ENCODE peak calls at places on chromosome 3, in four cellular contexts. H is WTC11, Y is IMR-90, Z is SK-N-SH. N is an unnamed sample.

GRCh38 chr3:127159547-127159946 is 33.4 kb upstream of the PRR23E start:
- DNase-seq in H (peak), Z (no peak), Y (no peak), N (no peak)

GRCh38 chr3:195143221-195143620 is 127.7 kb downstream of the XXYLT1 start:
- DNase-seq in Y (no peak), Z (no peak), H (no peak), N (no peak)

GRCh38 chr3:45143673-45144670 is 2.2 kb downstream of the CDCP1 start:
- DNase-seq in Z (no peak), Y (no peak), H (no peak), N (no peak)

GRCh38 chr3:138875754-138876664 is 41.3 kb upstream of the PIK3CB start:
- DNase-seq in Z (no peak), Y (no peak), H (no peak), N (no peak)

GRCh38 chr3:45166283-45166879 is 20.2 kb upstream of the CDCP1 start:
- DNase-seq in H (no peak), Z (peak), Y (no peak), N (no peak)

GRCh38 chr3:13025090-13025489 is 48.1 kb downstream of the IQSEC1 start:
- DNase-seq in Z (no peak), H (no peak), Y (peak), N (peak)

GRCh38 chr3:45773044-45773443 is 23.3 kb downstream of the SLC6A20 start:
- DNase-seq in Y (no peak), H (no peak), Z (no peak), N (no peak)

GRCh38 chr3:187040637-187041361 is 98.5 kb downstream of the RPL39L start:
- DNase-seq in Z (no peak), H (no peak), Y (peak), N (no peak)

GRCh38 chr3:191314109-191314728 is 15.0 kb upstream of the CCDC50 start:
- DNase-seq in Z (no peak), Y (no peak), H (no peak), N (no peak)

GRCh38 chr3:52783211-52783555 is 5.8 kb downstream of the ITIH1 start:
- DNase-seq in Y (no peak), Z (no peak), H (peak), N (no peak)

GRCh38 chr3:132616780-132617179 is 19.7 kb downstream of the ACKR4 start:
- DNase-seq in Y (no peak), Z (no peak), H (no peak), N (no peak)

GRCh38 chr3:87856126-87856525 is 202.7 kb downstream of the CGGBP1 start:
- DNase-seq in Y (no peak), Z (no peak), H (no peak), N (peak)

GRCh38 chr3:39349080-39349479 is 19.6 kb downstream of the CCR8 start:
- DNase-seq in Z (no peak), H (no peak), Y (no peak), N (no peak)

GRCh38 chr3:127206154-127206553 is 13.2 kb downstream of the PRR23E start:
- DNase-seq in Y (no peak), Z (no peak), H (no peak), N (no peak)

GRCh38 chr3:195549931-195550519 is 6.9 kb upstream of the PPP1R2 start:
- DNase-seq in Y (no peak), Z (no peak), H (no peak), N (no peak)

GRCh38 chr3:24167468-24167867 is 222.4 kb downstream of the NR1D2 start:
- DNase-seq in H (no peak), Y (no peak), Z (no peak), N (no peak)
- TF ChIP-seq USF2 in H (no peak), Y (no peak), Z (no peak), N (no peak)

DNA sequence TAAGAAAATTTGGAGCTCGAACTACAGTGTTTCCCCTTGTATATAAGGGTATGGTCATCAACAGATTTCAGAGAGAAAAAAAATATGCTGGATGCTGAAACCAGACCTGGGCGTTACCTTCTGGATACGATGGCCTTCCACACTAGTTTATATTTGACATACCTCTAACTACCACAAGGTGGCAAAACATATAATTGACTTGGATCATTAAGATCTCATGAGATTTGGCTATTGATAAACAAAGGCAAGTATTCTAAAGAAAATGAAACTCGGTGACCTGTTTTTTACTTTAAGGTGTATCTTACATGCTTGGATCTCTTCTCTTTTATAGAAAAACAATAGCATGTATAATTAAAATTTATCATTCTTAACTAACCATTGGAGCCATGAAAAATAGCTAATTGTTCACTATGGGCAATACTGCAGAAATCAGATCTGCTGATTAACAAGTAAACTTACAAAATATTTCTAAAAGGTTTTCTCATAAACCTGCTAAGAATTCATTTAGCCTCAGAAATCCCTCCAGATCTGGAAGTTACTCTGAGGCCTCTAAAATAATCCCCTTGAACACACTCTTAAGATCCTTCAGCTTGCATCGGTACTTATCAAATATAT is 300.6 kb upstream of the KCNH8 start:
- DNase-seq in H (no peak), Z (peak), Y (no peak), N (peak)
- TF ChIP-seq CTCF in H (peak), Z (peak), Y (no peak), N (peak)

DNA sequence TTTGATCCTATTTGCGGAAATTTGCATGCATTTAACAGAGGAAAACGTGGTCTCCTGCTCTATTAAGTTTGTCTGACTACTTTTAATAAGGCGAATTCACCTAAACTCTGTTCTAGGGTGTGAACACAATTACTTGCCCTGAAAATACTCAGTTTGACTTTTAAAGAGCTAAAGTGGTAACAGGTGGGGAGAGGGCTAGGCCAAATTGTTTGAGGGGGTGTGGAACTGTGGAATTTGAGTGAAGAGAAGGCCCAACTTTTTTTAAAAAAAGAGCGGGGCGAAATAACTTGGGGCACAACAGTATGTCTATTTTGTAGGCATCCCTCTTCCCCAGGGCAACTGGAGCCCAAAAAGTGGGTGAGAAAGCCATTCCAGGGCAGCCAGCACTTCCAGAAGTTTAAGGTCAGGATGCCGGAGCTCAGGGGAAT is 580 bp upstream of the FXR1 start:
- DNase-seq in Z (peak), Y (no peak), H (no peak), N (no peak)
- TF ChIP-seq USF2 in Z (no peak), Y (no peak), H (no peak), N (no peak)

DNA sequence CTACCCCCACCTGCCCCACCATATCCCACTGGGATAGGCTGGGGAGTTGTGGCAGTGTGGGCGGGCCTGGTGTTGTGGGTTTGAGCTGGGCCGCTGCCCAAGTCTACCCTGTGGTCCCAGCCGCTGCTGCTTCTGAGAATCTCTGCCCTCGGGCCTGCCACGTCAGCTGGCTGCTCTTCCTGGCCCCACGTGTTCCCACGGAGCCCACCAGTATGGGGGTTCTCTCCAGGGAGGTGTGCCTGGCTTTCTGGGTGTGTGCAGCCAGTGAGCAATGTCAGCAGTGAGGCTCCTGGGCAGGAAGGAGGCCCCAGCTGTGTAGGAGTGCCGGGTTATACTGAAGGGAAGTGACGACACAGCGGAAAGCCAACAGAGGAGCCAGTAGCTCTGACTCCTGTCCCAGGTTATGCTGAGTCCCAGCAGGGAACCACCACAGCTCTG is 10.5 kb downstream of the GNAI2 start:
- DNase-seq in H (no peak), Z (peak), Y (peak), N (peak)
- TF ChIP-seq CTCF in H (no peak), Z (no peak), Y (no peak), N (peak)

DNA sequence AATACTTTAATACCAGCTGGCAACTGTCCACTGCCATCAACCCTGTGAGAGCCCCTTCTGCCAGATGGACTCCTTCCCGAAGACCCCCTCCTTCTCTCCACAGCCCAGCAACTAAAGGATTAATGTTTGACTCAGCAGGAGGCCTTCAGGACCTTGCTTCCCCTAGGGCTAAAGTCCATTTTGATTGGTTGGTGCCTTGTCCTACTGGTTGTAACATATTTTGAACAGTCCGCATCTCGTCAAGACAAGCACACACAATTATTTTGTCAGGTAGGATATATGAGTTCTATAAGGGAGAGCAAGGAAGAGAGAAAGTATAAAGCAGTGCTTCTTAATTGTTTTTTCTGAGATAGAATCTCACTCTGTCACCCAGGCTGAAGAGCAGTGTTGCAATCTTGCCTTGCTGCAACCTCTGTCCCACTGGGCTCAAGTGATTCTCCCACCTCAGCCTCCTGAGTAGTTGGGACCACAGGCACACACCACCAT is 18.6 kb downstream of the ACOX2 start:
- DNase-seq in H (no peak), Y (no peak), Z (no peak), N (no peak)
- TF ChIP-seq USF2 in H (no peak), Y (no peak), Z (no peak), N (no peak)

N was measured in A549.